ENCODE peak calls at places on chromosomes 7 and 10, in four cellular contexts. One of them, this sample, is unnamed.

GRCh38 chr7:158488225-158488889 is 99.3 kb downstream of the PTPRN2 start:
- DNase-seq in adrenal gland: no peak
- DNase-seq in HTR-8/SVneo: no peak
- DNase-seq in foreskin fibroblast: no peak
- DNase-seq in this sample: no peak

GRCh38 chr10:7545256-7545655 is 121.5 kb downstream of the ITIH5 start:
- DNase-seq in HTR-8/SVneo: no peak
- DNase-seq in adrenal gland: no peak
- DNase-seq in foreskin fibroblast: no peak
- DNase-seq in this sample: no peak

GRCh38 chr10:29078919-29079318 is 210.0 kb upstream of the LYZL1 start:
- DNase-seq in adrenal gland: no peak
- DNase-seq in HTR-8/SVneo: no peak
- DNase-seq in foreskin fibroblast: no peak
- DNase-seq in this sample: no peak

GRCh38 chr10:127039435-127039834 is 134.2 kb downstream of the DOCK1 start:
- DNase-seq in adrenal gland: no peak
- DNase-seq in HTR-8/SVneo: no peak
- DNase-seq in foreskin fibroblast: no peak
- DNase-seq in this sample: no peak

GRCh38 chr10:49484501-49485230 is 54.3 kb downstream of the ERCC6 start:
- DNase-seq in HTR-8/SVneo: no peak
- DNase-seq in adrenal gland: no peak
- DNase-seq in foreskin fibroblast: peak; percentile 58
- DNase-seq in this sample: no peak

GRCh38 chr7:108234281-108234680 is 104.1 kb upstream of the LAMB4 start:
- DNase-seq in adrenal gland: no peak
- DNase-seq in HTR-8/SVneo: no peak
- DNase-seq in foreskin fibroblast: peak; percentile 58
- DNase-seq in this sample: no peak

GRCh38 chr7:5064391-5065106 is 18.9 kb downstream of the RBAK start:
- DNase-seq in HTR-8/SVneo: no peak
- DNase-seq in foreskin fibroblast: no peak
- DNase-seq in adrenal gland: no peak
- DNase-seq in this sample: no peak

GRCh38 chr10:86262671-86263165 is 103.9 kb downstream of the GRID1 start:
- DNase-seq in foreskin fibroblast: no peak
- DNase-seq in HTR-8/SVneo: no peak
- DNase-seq in adrenal gland: no peak
- DNase-seq in this sample: no peak

GRCh38 chr10:123140164-123140982 is 4.6 kb downstream of the HMX3 start:
- DNase-seq in HTR-8/SVneo: no peak
- DNase-seq in foreskin fibroblast: no peak
- DNase-seq in adrenal gland: no peak
- DNase-seq in this sample: peak; percentile 8

GRCh38 chr10:96339956-96340904 is 18.6 kb downstream of the OPALIN start:
- DNase-seq in adrenal gland: peak; percentile 40
- DNase-seq in HTR-8/SVneo: peak; percentile 69
- DNase-seq in foreskin fibroblast: peak; percentile 86
- DNase-seq in this sample: peak; percentile 39

GRCh38 chr7:74212661-74213060 is 2.9 kb downstream of the LAT2 start:
- DNase-seq in HTR-8/SVneo: no peak
- DNase-seq in adrenal gland: no peak
- DNase-seq in foreskin fibroblast: no peak
- DNase-seq in this sample: no peak

GRCh38 chr7:7077945-7078344 is 104.4 kb upstream of the C1GALT1 start:
- DNase-seq in adrenal gland: no peak
- DNase-seq in foreskin fibroblast: no peak
- DNase-seq in HTR-8/SVneo: no peak
- DNase-seq in this sample: no peak

GRCh38 chr10:3775671-3776551 is 9.1 kb downstream of the KLF6 start:
- DNase-seq in foreskin fibroblast: peak; percentile 74
- DNase-seq in HTR-8/SVneo: no peak
- DNase-seq in adrenal gland: no peak
- DNase-seq in this sample: peak; percentile 15

GRCh38 chr10:59877191-59877671 is 29.1 kb downstream of the CCDC6 start:
- DNase-seq in adrenal gland: no peak
- DNase-seq in HTR-8/SVneo: no peak
- DNase-seq in foreskin fibroblast: peak; percentile 61
- DNase-seq in this sample: peak; percentile 27

GRCh38 chr10:6221192-6221940 is 18.6 kb downstream of the PFKFB3 start:
- DNase-seq in foreskin fibroblast: no peak
- DNase-seq in HTR-8/SVneo: no peak
- DNase-seq in adrenal gland: no peak
- DNase-seq in this sample: no peak

GRCh38 chr7:95718556-95719410 is 53.6 kb upstream of the DYNC1I1 start:
- DNase-seq in adrenal gland: no peak
- DNase-seq in foreskin fibroblast: peak; percentile 11
- DNase-seq in HTR-8/SVneo: peak; percentile 2
- DNase-seq in this sample: no peak

GRCh38 chr7:121001932-121002754 is 13.6 kb downstream of the CPED1 start:
- DNase-seq in adrenal gland: no peak
- DNase-seq in HTR-8/SVneo: no peak
- DNase-seq in foreskin fibroblast: no peak
- DNase-seq in this sample: no peak

GRCh38 chr7:32204361-32205018 is 134.3 kb upstream of the PDE1C start:
- DNase-seq in adrenal gland: peak; percentile 57
- DNase-seq in foreskin fibroblast: peak; percentile 72
- DNase-seq in HTR-8/SVneo: peak; percentile 83
- DNase-seq in this sample: peak; percentile 75

GRCh38 chr10:111148025-111148424 is 71.2 kb downstream of the ADRA2A start:
- DNase-seq in HTR-8/SVneo: no peak
- DNase-seq in foreskin fibroblast: no peak
- DNase-seq in adrenal gland: no peak
- DNase-seq in this sample: no peak

GRCh38 chr7:98133621-98134266 is 27.1 kb downstream of the LMTK2 start:
- DNase-seq in HTR-8/SVneo: no peak
- DNase-seq in adrenal gland: no peak
- DNase-seq in foreskin fibroblast: peak; percentile 57
- DNase-seq in this sample: no peak

GRCh38 chr7:117728858-117729257 is 144.4 kb downstream of the CTTNBP2 start:
- DNase-seq in foreskin fibroblast: no peak
- DNase-seq in HTR-8/SVneo: no peak
- DNase-seq in adrenal gland: no peak
- DNase-seq in this sample: no peak

GRCh38 chr7:114530074-114530611 is 115.5 kb downstream of the FOXP2 start:
- DNase-seq in foreskin fibroblast: peak; percentile 68
- DNase-seq in HTR-8/SVneo: peak; percentile 10
- DNase-seq in adrenal gland: no peak
- DNase-seq in this sample: no peak

GRCh38 chr10:43943825-43944360 is 295.2 kb upstream of the ZNF32 start:
- DNase-seq in adrenal gland: peak; percentile 8
- DNase-seq in HTR-8/SVneo: no peak
- DNase-seq in foreskin fibroblast: no peak
- DNase-seq in this sample: no peak

GRCh38 chr7:54252256-54253035 is 289.7 kb upstream of the VSTM2A start:
- DNase-seq in adrenal gland: no peak
- DNase-seq in foreskin fibroblast: peak; percentile 31
- DNase-seq in HTR-8/SVneo: no peak
- DNase-seq in this sample: no peak

This sample was measured in AG08396.